ENCODE peak calls at places on chromosome 14, in four cellular contexts. J is left ventricle myocardium inferior, F is prostate gland, G is transverse colon. Y is an unnamed sample.

GRCh38 chr14:24353551-24354529 is 14.0 kb upstream of the RIPK3 start:
- DNase-seq in F (no peak), G (peak), J (no peak), Y (no peak)

GRCh38 chr14:53841109-53842099 is 115.2 kb downstream of the BMP4 start:
- DNase-seq in G (no peak), J (no peak), F (no peak), Y (no peak)

GRCh38 chr14:89600950-89601826 is 184.2 kb upstream of the FOXN3 start:
- DNase-seq in J (no peak), F (no peak), G (no peak), Y (no peak)

GRCh38 chr14:99245541-99246511 is 26.2 kb downstream of the BCL11B start:
- DNase-seq in J (no peak), F (no peak), G (no peak), Y (no peak)

GRCh38 chr14:64675246-64675645 is 29.0 kb upstream of the PLEKHG3 start:
- DNase-seq in F (no peak), G (peak), J (no peak), Y (no peak)

GRCh38 chr14:23183479-23183878 is at the start of gene SLC7A8:
- DNase-seq in G (peak), F (peak), J (peak), Y (peak)

GRCh38 chr14:101250336-101250947 is 310.9 kb upstream of the DIO3 start:
- DNase-seq in F (no peak), G (no peak), J (no peak), Y (peak)

GRCh38 chr14:100078997-100079561 is 13.9 kb downstream of the EVL start:
- DNase-seq in G (peak), J (no peak), F (no peak), Y (peak)

GRCh38 chr14:103889313-103890051 is 38.8 kb upstream of the TDRD9 start:
- DNase-seq in F (no peak), J (peak), G (peak), Y (peak)

GRCh38 chr14:71539660-71540285 is 392.5 kb upstream of the RGS6 start:
- DNase-seq in J (no peak), F (no peak), G (no peak), Y (no peak)

GRCh38 chr14:67491741-67492504 is 3.4 kb upstream of the TMEM229B start:
- DNase-seq in J (peak), F (no peak), G (no peak), Y (no peak)

GRCh38 chr14:59507063-59507751 is 22.9 kb downstream of the JKAMP start:
- DNase-seq in F (peak), G (peak), J (peak), Y (peak)

GRCh38 chr14:61190341-61190740 is 90.8 kb downstream of the TMEM30B start:
- DNase-seq in J (no peak), F (no peak), G (no peak), Y (no peak)

GRCh38 chr14:61188196-61188595 is 92.9 kb downstream of the TMEM30B start:
- DNase-seq in G (no peak), J (peak), F (peak), Y (no peak)

GRCh38 chr14:61186793-61187641 is 94.1 kb downstream of the TMEM30B start:
- DNase-seq in G (no peak), F (no peak), J (no peak), Y (no peak)

GRCh38 chr14:61187642-61187905 is 93.6 kb downstream of the TMEM30B start:
- DNase-seq in G (no peak), F (no peak), J (no peak), Y (no peak)

GRCh38 chr14:61188936-61189808 is 92.0 kb downstream of the TMEM30B start:
- DNase-seq in G (peak), F (peak), J (peak), Y (peak)
- TF ChIP-seq CTCF in G (peak), F (peak), J (peak), Y (peak)

GRCh38 chr14:61521773-61522172 is 173.5 kb upstream of the HIF1A start:
- DNase-seq in F (no peak), J (no peak), G (no peak), Y (no peak)
- H3K27ac ChIP-seq in F (no peak), J (no peak), G (peak), Y (no peak)

DNA sequence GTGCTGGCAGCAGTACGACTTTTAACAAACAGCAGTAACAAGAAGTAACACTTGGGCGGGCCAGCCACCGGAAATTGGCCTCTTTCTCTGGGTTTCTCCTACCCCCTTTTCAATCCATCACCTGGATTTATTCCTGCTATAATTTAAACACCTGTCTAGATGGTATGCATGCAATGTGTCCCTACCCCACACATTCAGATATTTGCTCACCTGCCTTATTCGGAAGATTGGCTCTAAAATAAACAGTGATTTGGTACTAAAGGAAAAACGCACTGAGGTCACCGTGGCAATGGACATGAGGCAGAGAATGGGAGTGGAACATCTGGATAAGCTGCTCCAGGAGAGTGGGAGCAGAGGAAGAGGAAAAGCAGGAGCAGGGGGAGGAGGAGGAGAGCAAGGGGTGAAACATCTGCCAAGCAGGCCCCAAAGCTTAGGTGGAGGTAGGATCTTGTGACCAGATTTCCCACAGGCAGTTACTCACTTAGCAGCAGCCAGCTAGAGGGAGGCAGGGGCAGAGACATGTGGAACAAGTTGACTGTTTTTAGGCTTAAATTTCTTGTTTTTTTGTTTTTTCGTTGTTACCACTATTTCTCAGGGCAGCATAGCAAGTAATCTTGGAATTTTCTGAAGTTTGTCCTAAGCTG is 150.9 kb downstream of the TTLL5 start:
- DNase-seq in G (no peak), J (no peak), F (no peak), Y (no peak)
- TF ChIP-seq CTCF in G (no peak), J (no peak), F (no peak), Y (no peak)

GRCh38 chr14:90839024-90839888 is 23.0 kb upstream of the TTC7B start:
- DNase-seq in G (no peak), J (peak), F (no peak), Y (no peak)
- H3K27ac ChIP-seq in G (peak), J (peak), F (no peak), Y (peak)

GRCh38 chr14:69101331-69101826 is 51.5 kb downstream of the DCAF5 start:
- DNase-seq in G (no peak), F (peak), J (no peak), Y (no peak)
- TF ChIP-seq CTCF in G (peak), F (peak), J (peak), Y (no peak)

Y was measured in stomach.